ENCODE peak calls at places on chromosomes 7 and 10, in four cellular contexts. One of them, this sample, is unnamed. For H3K4me1, the result is how much of the 10 kb centered on the place peaks cover.

GRCh38 chr10:24513155-24513554 is 210.5 kb downstream of the ARHGAP21 start:
- DNase-seq in tibial nerve: no peak
- DNase-seq in IMR-90: peak
- DNase-seq in suprapubic skin: no peak
- DNase-seq in this sample: no peak

GRCh38 chr7:116502201-116503096 is 2.9 kb downstream of the CAV2 start:
- DNase-seq in IMR-90: no peak
- DNase-seq in tibial nerve: no peak
- DNase-seq in suprapubic skin: no peak
- DNase-seq in this sample: no peak

GRCh38 chr7:70016044-70016770 is 417.9 kb downstream of the AUTS2 start:
- DNase-seq in tibial nerve: no peak
- DNase-seq in IMR-90: peak
- DNase-seq in suprapubic skin: no peak
- DNase-seq in this sample: no peak

GRCh38 chr7:129436335-129436923 is 2.2 kb downstream of the STRIP2 start:
- DNase-seq in tibial nerve: no peak
- DNase-seq in suprapubic skin: no peak
- DNase-seq in IMR-90: no peak
- DNase-seq in this sample: no peak

GRCh38 chr7:33558961-33559710 is 346.2 kb upstream of the BMPER start:
- DNase-seq in tibial nerve: no peak
- DNase-seq in suprapubic skin: no peak
- DNase-seq in IMR-90: no peak
- DNase-seq in this sample: no peak

GRCh38 chr7:140276001-140276400 is 99.2 kb upstream of the KDM7A start:
- DNase-seq in suprapubic skin: no peak
- DNase-seq in IMR-90: no peak
- DNase-seq in tibial nerve: no peak
- DNase-seq in this sample: no peak

GRCh38 chr10:71461917-71462641 is 65.4 kb downstream of the CDH23 start:
- DNase-seq in suprapubic skin: no peak
- DNase-seq in tibial nerve: no peak
- DNase-seq in IMR-90: no peak
- DNase-seq in this sample: no peak

GRCh38 chr7:12357508-12357907 is 46.2 kb downstream of the VWDE start:
- DNase-seq in tibial nerve: no peak
- DNase-seq in IMR-90: no peak
- DNase-seq in suprapubic skin: no peak
- DNase-seq in this sample: no peak

GRCh38 chr10:77866598-77866997 is 60.0 kb downstream of the DLG5 start:
- DNase-seq in IMR-90: no peak
- DNase-seq in tibial nerve: no peak
- DNase-seq in suprapubic skin: no peak
- DNase-seq in this sample: no peak

GRCh38 chr7:158442260-158442659 is 145.4 kb downstream of the PTPRN2 start:
- DNase-seq in suprapubic skin: no peak
- DNase-seq in IMR-90: no peak
- DNase-seq in tibial nerve: no peak
- DNase-seq in this sample: no peak

GRCh38 chr10:79056361-79056735 is 12.4 kb upstream of the ZMIZ1 start:
- DNase-seq in suprapubic skin: peak
- DNase-seq in IMR-90: no peak
- DNase-seq in tibial nerve: no peak
- DNase-seq in this sample: no peak

GRCh38 chr10:20185116-20185515 is 368.9 kb downstream of the PLXDC2 start:
- DNase-seq in suprapubic skin: no peak
- DNase-seq in tibial nerve: no peak
- DNase-seq in IMR-90: no peak
- DNase-seq in this sample: no peak

GRCh38 chr10:74831518-74832120 is 5.2 kb downstream of the KAT6B start:
- DNase-seq in IMR-90: no peak
- DNase-seq in suprapubic skin: no peak
- DNase-seq in tibial nerve: no peak
- DNase-seq in this sample: no peak

GRCh38 chr10:100998183-100998990 is 1.2 kb upstream of the LZTS2 start:
- DNase-seq in tibial nerve: peak
- DNase-seq in suprapubic skin: peak
- DNase-seq in IMR-90: peak
- DNase-seq in this sample: peak

GRCh38 chr10:71476249-71477011 is 79.7 kb downstream of the CDH23 start:
- DNase-seq in tibial nerve: peak
- DNase-seq in suprapubic skin: no peak
- DNase-seq in IMR-90: no peak
- DNase-seq in this sample: peak

GRCh38 chr10:119542990-119543813 is 683 bp upstream of the RGS10 start:
- DNase-seq in IMR-90: peak
- DNase-seq in tibial nerve: peak
- DNase-seq in suprapubic skin: no peak
- DNase-seq in this sample: no peak

GRCh38 chr10:23461557-23461956 is 22.7 kb downstream of the OTUD1 start:
- DNase-seq in IMR-90: no peak
- DNase-seq in tibial nerve: no peak
- DNase-seq in suprapubic skin: no peak
- DNase-seq in this sample: no peak

GRCh38 chr7:64887756-64888508 is 15.1 kb upstream of the ZNF273 start:
- DNase-seq in tibial nerve: no peak
- DNase-seq in suprapubic skin: peak
- DNase-seq in IMR-90: no peak
- DNase-seq in this sample: peak

GRCh38 chr10:127408733-127409132 is 140.4 kb upstream of the NPS start:
- DNase-seq in suprapubic skin: no peak
- DNase-seq in tibial nerve: no peak
- DNase-seq in IMR-90: peak
- DNase-seq in this sample: no peak

GRCh38 chr10:34768972-34769330 is 46.1 kb downstream of the PARD3 start:
- DNase-seq in tibial nerve: no peak
- DNase-seq in IMR-90: no peak
- DNase-seq in suprapubic skin: no peak
- DNase-seq in this sample: no peak

GRCh38 chr7:79398145-79398749 is 55.2 kb downstream of the MAGI2 start:
- DNase-seq in suprapubic skin: no peak
- DNase-seq in tibial nerve: no peak
- DNase-seq in IMR-90: no peak
- DNase-seq in this sample: no peak

GRCh38 chr7:105454921-105455320 is 66.2 kb upstream of the SRPK2 start:
- DNase-seq in IMR-90: no peak
- DNase-seq in suprapubic skin: no peak
- DNase-seq in tibial nerve: no peak
- DNase-seq in this sample: no peak

GRCh38 chr7:19939746-19940145 is 166.3 kb upstream of the TMEM196 start:
- DNase-seq in tibial nerve: no peak
- DNase-seq in IMR-90: peak
- DNase-seq in suprapubic skin: no peak
- DNase-seq in this sample: no peak

GRCh38 chr10:35781643-35782035 is 139.5 kb upstream of the FZD8 start:
- DNase-seq in tibial nerve: no peak
- DNase-seq in suprapubic skin: no peak
- DNase-seq in IMR-90: no peak
- DNase-seq in this sample: no peak

GRCh38 chr10:122033224-122033926 is 44.4 kb downstream of the TACC2 start:
- DNase-seq in IMR-90: no peak
- DNase-seq in suprapubic skin: no peak
- DNase-seq in tibial nerve: no peak
- DNase-seq in this sample: peak

GRCh38 chr10:72310241-72310633 is 36.5 kb downstream of the DDIT4 start:
- DNase-seq in IMR-90: no peak
- DNase-seq in tibial nerve: no peak
- DNase-seq in suprapubic skin: no peak
- DNase-seq in this sample: no peak

GRCh38 chr10:97888641-97889262 is 39.1 kb downstream of the GOLGA7B start:
- DNase-seq in IMR-90: peak
- DNase-seq in tibial nerve: no peak
- DNase-seq in suprapubic skin: no peak
- DNase-seq in this sample: peak

GRCh38 chr7:3028071-3028766 is 15.4 kb downstream of the CARD11 start:
- DNase-seq in tibial nerve: peak
- DNase-seq in suprapubic skin: peak
- DNase-seq in IMR-90: peak
- DNase-seq in this sample: peak

GRCh38 chr10:102118867-102119266 is 1.3 kb downstream of the LDB1 start:
- DNase-seq in IMR-90: peak
- DNase-seq in suprapubic skin: no peak
- DNase-seq in tibial nerve: no peak
- DNase-seq in this sample: no peak

DNA sequence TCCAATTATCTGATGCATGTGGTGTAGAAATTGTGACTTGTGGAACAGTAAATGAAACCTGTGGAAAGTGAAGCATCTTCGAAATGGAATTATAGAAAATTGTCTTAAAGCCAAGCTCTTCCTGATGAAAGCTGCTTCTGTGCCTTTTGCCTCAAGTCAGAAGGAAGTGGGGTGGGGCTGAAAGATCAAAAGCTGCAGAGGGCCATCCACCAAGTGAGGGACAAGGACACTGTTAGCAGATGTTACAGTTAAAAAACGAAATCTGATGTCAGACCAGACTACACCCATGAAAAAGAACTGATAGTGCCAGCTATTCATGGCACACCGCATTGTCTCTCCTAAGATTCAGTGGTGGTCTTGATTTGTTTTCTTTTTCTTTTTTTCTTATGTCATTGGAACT is 23.8 kb upstream of the WASL start:
- DNase-seq in tibial nerve: no peak
- DNase-seq in suprapubic skin: no peak
- DNase-seq in IMR-90: no peak
- DNase-seq in this sample: no peak
- TF ChIP-seq POLR2A in tibial nerve: no peak
- TF ChIP-seq POLR2A in suprapubic skin: no peak
- TF ChIP-seq POLR2A in IMR-90: no peak
- TF ChIP-seq POLR2A in this sample: no peak

DNA sequence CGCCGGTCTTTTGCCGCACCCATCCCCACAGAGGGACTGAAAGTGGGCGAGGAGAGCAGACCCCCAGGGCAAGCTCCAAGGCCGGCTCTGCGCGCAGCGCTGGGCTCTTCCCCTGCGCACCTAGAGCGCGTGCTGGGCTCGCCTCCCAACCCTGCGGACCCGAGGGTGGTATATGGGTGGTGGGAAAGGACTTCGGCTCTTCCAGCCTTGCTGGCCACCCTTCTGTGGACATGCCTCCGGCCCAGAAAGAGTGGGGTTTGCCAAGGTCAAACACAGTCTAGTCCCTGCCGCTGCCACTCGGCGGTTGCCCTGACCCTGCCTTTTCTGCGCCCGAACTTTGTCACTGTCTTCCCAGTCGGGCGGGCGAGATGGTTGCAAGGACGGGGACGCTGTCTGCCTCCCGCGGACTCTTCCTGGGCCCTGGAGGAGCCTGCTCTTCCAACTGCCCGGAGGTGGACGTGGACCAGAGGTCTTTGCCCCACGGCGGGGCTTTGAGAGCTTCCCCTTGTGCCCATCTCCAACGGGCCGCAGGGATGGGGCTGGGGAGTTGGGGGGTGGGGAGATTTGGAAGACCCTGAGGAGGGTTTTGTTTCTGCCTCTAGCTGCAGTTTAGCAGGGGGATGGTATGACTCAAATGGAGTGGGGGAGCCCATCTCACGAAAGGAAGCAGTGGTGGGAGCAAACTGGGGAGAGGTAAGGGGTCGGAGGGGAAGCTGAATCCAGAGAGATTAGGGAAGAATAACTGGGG is 1.5 kb downstream of the ADCY1 start:
- DNase-seq in suprapubic skin: peak
- DNase-seq in tibial nerve: no peak
- DNase-seq in IMR-90: no peak
- DNase-seq in this sample: no peak
- H3K4me3 ChIP-seq in suprapubic skin: peak
- H3K4me3 ChIP-seq in tibial nerve: peak
- H3K4me3 ChIP-seq in IMR-90: no peak
- H3K4me3 ChIP-seq in this sample: peak

DNA sequence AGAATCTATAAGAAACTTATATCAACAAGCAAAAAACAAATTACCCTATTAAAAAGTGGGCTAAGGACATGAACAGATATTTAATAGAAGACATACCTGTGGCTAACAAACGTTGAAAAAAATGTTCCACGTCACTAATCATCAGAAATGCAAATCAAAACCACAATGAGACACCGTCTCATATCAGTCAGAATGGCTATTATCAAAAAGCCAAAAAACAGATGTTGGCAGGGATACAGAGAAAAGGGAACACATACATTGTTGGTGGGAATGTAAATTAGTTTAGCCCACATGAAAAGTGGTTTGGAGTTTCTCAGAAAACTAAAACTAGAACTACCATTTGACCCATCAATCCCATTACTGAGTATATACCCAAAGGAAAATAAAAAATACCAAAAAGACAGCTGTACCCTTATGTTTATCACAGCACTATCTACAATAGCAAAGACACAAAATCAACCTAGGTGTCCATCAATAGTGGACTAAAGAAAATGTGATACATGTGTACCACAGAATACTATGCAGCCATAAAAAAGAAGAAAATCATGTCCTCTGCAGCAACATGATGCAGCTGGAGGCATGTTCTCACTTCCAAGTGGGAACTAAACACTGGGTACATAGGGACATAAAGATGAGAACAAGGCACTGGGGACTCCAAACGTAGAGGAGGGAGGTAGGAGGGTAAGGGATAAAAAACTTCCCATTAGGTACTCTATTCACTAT is 83.8 kb upstream of the TMEM168 start:
- DNase-seq in IMR-90: no peak
- DNase-seq in suprapubic skin: no peak
- DNase-seq in tibial nerve: no peak
- DNase-seq in this sample: no peak
- H3K4me1 ChIP-seq in IMR-90: under half
- H3K4me1 ChIP-seq in suprapubic skin: under half
- H3K4me1 ChIP-seq in tibial nerve: under half
- H3K4me1 ChIP-seq in this sample: under half

GRCh38 chr10:73786512-73786885 is 1.1 kb downstream of the ZSWIM8 start:
- DNase-seq in tibial nerve: no peak
- DNase-seq in IMR-90: no peak
- DNase-seq in suprapubic skin: no peak
- DNase-seq in this sample: no peak

GRCh38 chr10:73781879-73782748 is at the start of gene CHCHD1:
- DNase-seq in suprapubic skin: peak
- DNase-seq in tibial nerve: peak
- DNase-seq in IMR-90: peak
- DNase-seq in this sample: peak

GRCh38 chr10:73782749-73783085 is 869 bp downstream of the CHCHD1 start:
- DNase-seq in suprapubic skin: no peak
- DNase-seq in IMR-90: no peak
- DNase-seq in tibial nerve: no peak
- DNase-seq in this sample: no peak

GRCh38 chr10:73785721-73786511 is 510 bp downstream of the ZSWIM8 start:
- DNase-seq in IMR-90: peak
- DNase-seq in tibial nerve: no peak
- DNase-seq in suprapubic skin: no peak
- DNase-seq in this sample: no peak

DNA sequence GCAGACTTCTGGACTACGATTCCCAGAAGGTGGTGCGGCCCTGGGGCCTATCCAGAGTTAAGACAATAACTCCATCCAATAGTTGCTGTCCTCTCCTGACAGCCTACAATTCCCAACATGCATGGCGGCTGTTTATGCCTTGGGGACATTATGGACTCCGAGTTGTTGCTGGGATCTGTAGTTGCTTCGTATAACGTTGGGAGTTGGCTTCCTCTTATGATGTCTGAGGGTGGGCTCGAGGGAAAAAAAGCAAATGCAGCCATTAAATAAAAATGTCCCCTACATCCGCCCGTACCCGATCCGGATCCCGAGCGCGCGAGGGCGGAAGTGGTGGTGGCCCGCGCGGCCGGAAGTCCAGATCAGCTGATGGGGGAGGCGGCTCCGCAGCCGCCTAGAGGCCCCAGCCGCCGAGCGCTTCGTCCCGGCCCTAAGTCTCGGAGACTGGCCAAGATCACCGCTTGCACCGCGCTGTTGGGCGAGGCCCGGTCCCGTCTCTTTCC is at the start of gene ZSWIM8:
- DNase-seq in tibial nerve: peak
- DNase-seq in IMR-90: peak
- DNase-seq in suprapubic skin: peak
- DNase-seq in this sample: peak
- TF ChIP-seq POLR2A in tibial nerve: peak
- TF ChIP-seq POLR2A in IMR-90: peak
- TF ChIP-seq POLR2A in suprapubic skin: peak
- TF ChIP-seq POLR2A in this sample: peak

This sample was measured in breast epithelium.